ENCODE peak calls at places on chromosomes 13 and 19, in eight cellular contexts. I is heart left ventricle, C is glutamatergic neuron, Q is tibial nerve, X is AG10803, J is endothelial cell, Z is A549, R is mucosa of descending colon. B is an unnamed sample.

GRCh38 chr19:46839752-46840151 is 10.9 kb downstream of the AP2S1 start:
- DNase-seq in I (no peak), C (no peak), Q (no peak), X (peak), J (no peak), Z (no peak), R (no peak), B (no peak)

GRCh38 chr19:16896913-16897571 is 8.2 kb downstream of the F2RL3 start:
- DNase-seq in I (peak), C (peak), Q (peak), X (peak), J (peak), Z (peak), R (peak), B (peak)

GRCh38 chr19:46015080-46015960 is 7.5 kb downstream of the PGLYRP1 start:
- DNase-seq in I (peak), C (peak), Q (no peak), X (peak), J (peak), Z (peak), R (peak), B (peak)

GRCh38 chr19:10191347-10191746 is 3.4 kb downstream of the DNMT1 start:
- DNase-seq in I (peak), C (no peak), Q (peak), X (peak), J (peak), Z (peak), R (no peak), B (peak)

GRCh38 chr19:18607222-18608101 is 863 bp upstream of the CRLF1 start:
- DNase-seq in I (no peak), C (no peak), Q (no peak), X (no peak), J (no peak), Z (no peak), R (no peak), B (no peak)

GRCh38 chr19:55550321-55550650 is 4.9 kb upstream of the SBK3 start:
- DNase-seq in I (no peak), C (no peak), Q (no peak), X (no peak), J (no peak), Z (no peak), R (no peak), B (peak)

GRCh38 chr19:5358173-5358800 is 17.7 kb upstream of the PTPRS start:
- DNase-seq in I (no peak), C (no peak), Q (no peak), X (peak), J (no peak), Z (peak), R (no peak), B (peak)

GRCh38 chr13:46149272-46150133 is 32.5 kb downstream of the LCP1 start:
- DNase-seq in I (no peak), C (no peak), Q (no peak), X (peak), J (no peak), Z (no peak), R (no peak), B (peak)

GRCh38 chr13:109396266-109396665 is 390.1 kb downstream of the IRS2 start:
- DNase-seq in I (no peak), C (no peak), Q (no peak), X (no peak), J (no peak), Z (peak), R (no peak), B (peak)

GRCh38 chr19:18044825-18045304 is 36.9 kb downstream of the ARRDC2 start:
- DNase-seq in I (peak), C (peak), Q (peak), X (peak), J (no peak), Z (peak), R (peak), B (peak)

GRCh38 chr13:83295684-83296083 is 586.6 kb downstream of the SLITRK1 start:
- DNase-seq in I (no peak), C (no peak), Q (no peak), X (peak), J (no peak), Z (no peak), R (no peak), B (no peak)

GRCh38 chr19:1841209-1841924 is 6.9 kb downstream of the REXO1 start:
- DNase-seq in I (no peak), C (peak), Q (no peak), X (no peak), J (no peak), Z (no peak), R (peak), B (no peak)

GRCh38 chr13:36997716-36998427 is 1.3 kb downstream of the ALG5 start:
- DNase-seq in I (no peak), C (no peak), Q (no peak), X (peak), J (no peak), Z (no peak), R (no peak), B (peak)

GRCh38 chr13:67052550-67053237 is 177.4 kb downstream of the PCDH9 start:
- DNase-seq in I (no peak), C (no peak), Q (no peak), X (no peak), J (no peak), Z (no peak), R (no peak), B (no peak)

GRCh38 chr13:72562686-72563085 is 164.7 kb downstream of the MZT1 start:
- DNase-seq in I (no peak), C (no peak), Q (no peak), X (no peak), J (no peak), Z (no peak), R (no peak), B (no peak)

GRCh38 chr19:18041054-18041453 is 33.1 kb downstream of the ARRDC2 start:
- DNase-seq in I (no peak), C (no peak), Q (no peak), X (no peak), J (no peak), Z (no peak), R (no peak), B (no peak)

GRCh38 chr19:33905937-33906577 is 109.4 kb downstream of the KCTD15 start:
- DNase-seq in I (peak), C (peak), Q (peak), X (peak), J (peak), Z (peak), R (peak), B (peak)

GRCh38 chr19:42115705-42116104 is 16.5 kb downstream of the POU2F2 start:
- DNase-seq in I (no peak), C (no peak), Q (no peak), X (no peak), J (no peak), Z (no peak), R (no peak), B (no peak)

GRCh38 chr19:42114412-42114811 is 17.8 kb downstream of the POU2F2 start:
- DNase-seq in I (no peak), C (peak), Q (no peak), X (no peak), J (no peak), Z (no peak), R (no peak), B (peak)

GRCh38 chr19:42115219-42115618 is 17.0 kb downstream of the POU2F2 start:
- DNase-seq in I (no peak), C (no peak), Q (no peak), X (peak), J (no peak), Z (no peak), R (no peak), B (peak)

GRCh38 chr19:42117076-42117475 is 15.2 kb downstream of the POU2F2 start:
- DNase-seq in I (no peak), C (no peak), Q (no peak), X (no peak), J (no peak), Z (no peak), R (no peak), B (no peak)

GRCh38 chr19:42116308-42117075 is 15.8 kb downstream of the POU2F2 start:
- DNase-seq in I (no peak), C (no peak), Q (no peak), X (no peak), J (no peak), Z (no peak), R (no peak), B (no peak)
- TF ChIP-seq CTCF in I (no peak), C (peak), Q (no peak), X (no peak), J (no peak), Z (no peak), R (no peak), B (peak)

DNA sequence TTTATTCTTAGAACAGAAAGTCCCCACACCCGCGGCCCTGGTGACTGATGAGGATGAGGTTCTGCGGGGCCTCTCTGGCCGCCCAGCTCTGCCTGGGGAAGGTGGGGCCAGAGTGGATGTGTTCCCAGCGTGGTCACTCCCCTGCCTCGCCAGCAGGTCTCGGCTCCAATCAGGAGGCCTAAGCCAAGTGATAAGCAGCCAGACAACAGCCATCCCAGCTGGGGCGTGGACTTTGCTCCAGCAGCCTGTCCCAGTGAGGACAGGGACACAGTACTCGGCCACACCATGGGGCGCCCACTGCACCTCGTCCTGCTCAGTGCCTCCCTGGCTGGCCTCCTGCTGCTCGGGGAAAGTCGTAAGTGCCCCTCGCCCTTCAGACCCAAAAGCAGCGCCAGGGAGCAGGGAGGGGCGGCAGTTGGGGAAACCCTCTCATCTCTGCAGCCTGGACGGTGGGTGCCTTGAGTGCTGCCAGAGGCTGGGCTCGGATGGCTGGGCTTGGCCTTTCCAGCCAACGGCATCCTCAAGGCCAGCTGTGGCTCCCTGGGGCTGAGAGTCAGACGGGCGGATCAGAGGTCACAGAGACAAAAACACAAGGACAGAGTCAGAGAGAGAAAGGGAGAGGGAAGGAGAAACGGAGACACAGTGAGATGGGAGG is at the start of gene F10:
- DNase-seq in I (peak), C (peak), Q (peak), X (peak), J (no peak), Z (peak), R (peak), B (peak)
- TF ChIP-seq CTCF in I (no peak), C (no peak), Q (peak), X (peak), J (no peak), Z (no peak), R (no peak), B (no peak)

DNA sequence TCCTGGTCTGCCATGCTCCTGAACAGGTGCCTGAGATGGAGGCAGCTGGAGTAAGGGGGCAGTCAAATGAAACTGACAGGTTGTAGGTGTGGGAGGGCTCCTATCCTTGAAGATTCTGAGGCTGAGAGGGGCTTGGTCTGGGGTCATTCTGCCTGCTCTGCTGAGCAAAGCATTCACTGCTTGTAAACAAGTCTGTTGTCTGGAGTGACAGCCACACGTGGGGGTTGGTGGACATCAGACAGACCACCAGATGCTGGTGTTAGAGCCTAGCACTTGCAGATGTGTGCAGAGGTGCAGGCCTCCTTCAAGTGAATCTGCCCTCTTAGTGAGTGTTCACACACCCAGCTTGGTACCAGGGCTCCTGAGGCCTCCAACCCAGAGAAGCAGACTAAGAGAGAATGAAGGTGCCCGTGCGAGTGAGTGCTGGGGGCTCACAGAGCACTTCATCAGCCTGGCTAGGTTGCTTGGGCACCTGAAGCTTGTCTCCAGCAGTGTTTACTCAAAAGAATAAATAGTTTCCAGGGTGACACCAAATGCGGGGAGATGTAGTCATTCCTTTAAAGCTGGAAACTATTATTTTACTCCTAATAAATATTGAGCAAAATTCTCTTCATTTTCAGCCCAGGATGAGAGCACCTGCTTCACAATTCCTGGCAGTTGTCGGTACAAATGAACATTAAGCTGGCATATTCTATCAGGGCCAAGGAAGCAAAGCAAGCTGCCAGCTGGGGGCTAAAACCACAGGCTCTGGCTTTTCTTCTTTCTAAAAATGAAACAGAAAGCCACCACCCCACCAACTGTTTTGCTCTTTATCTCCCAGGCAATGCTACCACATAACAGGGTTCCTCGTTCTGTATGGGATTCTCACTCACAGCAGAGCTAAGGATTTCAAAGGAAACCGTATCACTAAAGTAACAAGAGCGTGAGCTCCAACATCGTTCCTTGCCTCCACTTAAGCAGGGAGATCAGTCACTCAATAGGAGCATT is 82.3 kb downstream of the RNASEH2B start:
- DNase-seq in I (no peak), C (no peak), Q (no peak), X (no peak), J (no peak), Z (no peak), R (no peak), B (no peak)
- TF ChIP-seq CTCF in I (no peak), C (no peak), Q (no peak), X (no peak), J (no peak), Z (no peak), R (no peak), B (no peak)

GRCh38 chr13:51958217-51958547 is 53.1 kb downstream of the ATP7B start:
- DNase-seq in I (no peak), C (no peak), Q (no peak), X (no peak), J (no peak), Z (no peak), R (peak), B (no peak)
- TF ChIP-seq CTCF in I (no peak), C (no peak), Q (no peak), X (no peak), J (no peak), Z (no peak), R (no peak), B (no peak)

GRCh38 chr19:44757735-44758505 is 9.4 kb downstream of the BCL3 start:
- DNase-seq in I (peak), C (peak), Q (peak), X (peak), J (peak), Z (no peak), R (peak), B (peak)
- TF ChIP-seq CTCF in I (peak), C (no peak), Q (peak), X (no peak), J (no peak), Z (no peak), R (no peak), B (peak)

GRCh38 chr19:41439441-41440222 is at the start of gene DMAC2:
- DNase-seq in I (peak), C (peak), Q (peak), X (peak), J (peak), Z (peak), R (peak), B (peak)
- TF ChIP-seq CTCF in I (peak), C (no peak), Q (peak), X (peak), J (no peak), Z (peak), R (peak), B (peak)

DNA sequence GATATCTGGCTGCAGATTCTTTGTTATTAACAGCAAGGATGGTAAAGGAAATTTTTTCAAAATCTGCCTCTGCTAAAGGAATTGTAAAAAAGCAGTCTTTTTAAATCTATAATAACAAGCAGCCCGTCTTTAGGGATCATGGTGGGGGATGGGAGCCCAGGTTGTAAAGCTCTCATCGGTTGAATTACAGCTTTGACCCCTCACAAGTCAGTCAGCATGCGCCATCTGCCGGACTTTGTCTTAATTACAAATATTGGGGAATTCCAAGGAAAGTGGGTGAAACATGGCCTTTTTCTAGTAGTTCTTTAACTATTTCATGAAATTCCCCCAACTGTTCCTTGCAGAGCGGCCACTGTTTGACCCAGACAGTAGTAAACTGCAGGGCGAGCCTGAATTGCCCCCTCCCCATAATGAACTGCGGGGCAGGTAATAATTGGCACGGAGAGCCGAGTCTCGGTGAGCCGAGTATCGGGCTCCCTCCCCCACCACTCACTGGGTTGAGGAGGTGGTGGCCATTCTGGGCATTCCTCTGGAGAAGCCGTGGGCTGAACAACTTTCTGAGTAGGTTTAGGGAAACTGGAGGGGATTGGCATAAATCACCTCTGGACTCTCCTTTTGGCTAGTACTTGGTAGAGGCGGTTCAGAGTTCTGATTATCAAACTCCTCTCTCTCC is 11.6 kb downstream of the ZNF578 start:
- DNase-seq in I (no peak), C (no peak), Q (no peak), X (no peak), J (peak), Z (peak), R (no peak), B (no peak)
- TF ChIP-seq CTCF in I (no peak), C (peak), Q (no peak), X (no peak), J (peak), Z (no peak), R (no peak), B (peak)

GRCh38 chr13:104571161-104571889 is 1505.1 kb upstream of the SLC10A2 start:
- DNase-seq in I (peak), C (peak), Q (peak), X (peak), J (peak), Z (peak), R (no peak), B (peak)
- TF ChIP-seq CTCF in I (peak), C (peak), Q (peak), X (peak), J (peak), Z (peak), R (peak), B (peak)

GRCh38 chr13:76672422-76672821 is 213.8 kb downstream of the KCTD12 start:
- DNase-seq in I (no peak), C (no peak), Q (no peak), X (peak), J (no peak), Z (no peak), R (no peak), B (peak)

GRCh38 chr13:76663941-76664340 is 222.3 kb downstream of the KCTD12 start:
- DNase-seq in I (no peak), C (no peak), Q (no peak), X (peak), J (no peak), Z (no peak), R (no peak), B (peak)

GRCh38 chr13:76668716-76669115 is 217.5 kb downstream of the KCTD12 start:
- DNase-seq in I (no peak), C (no peak), Q (no peak), X (no peak), J (no peak), Z (no peak), R (no peak), B (no peak)

GRCh38 chr13:76668141-76668540 is 218.1 kb downstream of the KCTD12 start:
- DNase-seq in I (no peak), C (no peak), Q (no peak), X (no peak), J (no peak), Z (no peak), R (no peak), B (no peak)

GRCh38 chr13:76667551-76667950 is 218.7 kb downstream of the KCTD12 start:
- DNase-seq in I (peak), C (no peak), Q (no peak), X (peak), J (no peak), Z (peak), R (no peak), B (peak)
- TF ChIP-seq CTCF in I (peak), C (no peak), Q (peak), X (peak), J (no peak), Z (no peak), R (no peak), B (peak)

B was measured in choroid plexus epithelial cell.